ENCODE peak calls at places on chromosomes 2 and 18, in four cellular contexts. One of them, this sample, is unnamed.
A peak's percentile ranks its signal among the peaks of the same experiment; 100 is the strongest.

GRCh38 chr18:5979176-5979888 is 84.0 kb upstream of the TMEM200C start:
- DNase-seq in NCI-H774: no peak
- DNase-seq in SW 1271: no peak
- DNase-seq in ELF-1: no peak
- DNase-seq in this sample: no peak

GRCh38 chr2:168439536-168439935 is 16.5 kb upstream of the CERS6 start:
- DNase-seq in ELF-1: no peak
- DNase-seq in NCI-H774: no peak
- DNase-seq in SW 1271: no peak
- DNase-seq in this sample: no peak

GRCh38 chr2:6181525-6182270 is 489.5 kb downstream of the SOX11 start:
- DNase-seq in SW 1271: no peak
- DNase-seq in ELF-1: no peak
- DNase-seq in NCI-H774: no peak
- DNase-seq in this sample: peak; percentile 6

GRCh38 chr18:22229456-22230124 is 60.2 kb downstream of the GATA6 start:
- DNase-seq in SW 1271: no peak
- DNase-seq in NCI-H774: no peak
- DNase-seq in ELF-1: no peak
- DNase-seq in this sample: no peak

GRCh38 chr2:187429989-187430388 is 18.1 kb downstream of the CALCRL start:
- DNase-seq in SW 1271: peak; percentile 11
- DNase-seq in ELF-1: no peak
- DNase-seq in NCI-H774: no peak
- DNase-seq in this sample: no peak

GRCh38 chr18:77005651-77006195 is 126.9 kb downstream of the MBP start:
- DNase-seq in SW 1271: no peak
- DNase-seq in NCI-H774: no peak
- DNase-seq in ELF-1: no peak
- DNase-seq in this sample: no peak

GRCh38 chr18:23038712-23039111 is 96.6 kb upstream of the CABLES1 start:
- DNase-seq in NCI-H774: no peak
- DNase-seq in ELF-1: no peak
- DNase-seq in SW 1271: no peak
- DNase-seq in this sample: peak; percentile 44

GRCh38 chr18:54983041-54983686 is 23.9 kb upstream of the CCDC68 start:
- DNase-seq in NCI-H774: peak; percentile 5
- DNase-seq in SW 1271: no peak
- DNase-seq in ELF-1: no peak
- DNase-seq in this sample: no peak

GRCh38 chr18:23337599-23338444 is 115.3 kb upstream of the RIOK3 start:
- DNase-seq in NCI-H774: peak; percentile 19
- DNase-seq in ELF-1: peak; percentile 39
- DNase-seq in SW 1271: no peak
- DNase-seq in this sample: no peak

GRCh38 chr18:34890486-34891085 is 150.6 kb upstream of the MAPRE2 start:
- DNase-seq in NCI-H774: no peak
- DNase-seq in ELF-1: no peak
- DNase-seq in SW 1271: no peak
- DNase-seq in this sample: no peak